ENCODE peak calls at places on chromosome 9, in four cellular contexts. One of them, this sample, is unnamed. For H4K20me1, the result is how much of the 10 kb centered on the place peaks cover.

GRCh38 chr9:13715430-13715829 is 435.9 kb upstream of the MPDZ start:
- DNase-seq in HepG2: no peak
- DNase-seq in K562: no peak
- DNase-seq in GM12878: no peak
- DNase-seq in this sample: no peak

GRCh38 chr9:99177576-99178365 is 44.0 kb downstream of the ALG2 start:
- DNase-seq in GM12878: no peak
- DNase-seq in K562: no peak
- DNase-seq in HepG2: no peak
- DNase-seq in this sample: no peak

GRCh38 chr9:70049672-70050271 is 6.1 kb downstream of the MAMDC2 start:
- DNase-seq in HepG2: no peak
- DNase-seq in GM12878: no peak
- DNase-seq in K562: no peak
- DNase-seq in this sample: no peak

GRCh38 chr9:6788175-6789016 is 30.6 kb downstream of the KDM4C start:
- DNase-seq in GM12878: no peak
- DNase-seq in K562: no peak
- DNase-seq in HepG2: peak
- DNase-seq in this sample: no peak

GRCh38 chr9:105921057-105921721 is 226.8 kb downstream of the TMEM38B start:
- DNase-seq in GM12878: no peak
- DNase-seq in K562: no peak
- DNase-seq in HepG2: no peak
- DNase-seq in this sample: no peak

GRCh38 chr9:10026585-10026984 is 586.2 kb downstream of the PTPRD start:
- DNase-seq in HepG2: no peak
- DNase-seq in K562: no peak
- DNase-seq in GM12878: no peak
- DNase-seq in this sample: no peak

GRCh38 chr9:4137755-4138154 is 162.1 kb downstream of the GLIS3 start:
- DNase-seq in HepG2: no peak
- DNase-seq in GM12878: no peak
- DNase-seq in K562: no peak
- DNase-seq in this sample: no peak

GRCh38 chr9:16515879-16516289 is 354.6 kb downstream of the BNC2 start:
- DNase-seq in GM12878: no peak
- DNase-seq in K562: no peak
- DNase-seq in HepG2: no peak
- DNase-seq in this sample: peak

GRCh38 chr9:81490605-81491331 is 198.6 kb downstream of the TLE1 start:
- DNase-seq in GM12878: no peak
- DNase-seq in HepG2: no peak
- DNase-seq in K562: no peak
- DNase-seq in this sample: no peak

GRCh38 chr9:77304543-77304942 is 127.2 kb downstream of the VPS13A start:
- DNase-seq in K562: no peak
- DNase-seq in GM12878: no peak
- DNase-seq in HepG2: no peak
- DNase-seq in this sample: no peak

GRCh38 chr9:137694962-137695875 is 76.4 kb downstream of the EHMT1 start:
- DNase-seq in GM12878: no peak
- DNase-seq in K562: peak
- DNase-seq in HepG2: peak
- DNase-seq in this sample: peak

GRCh38 chr9:133654736-133655657 is 18.8 kb downstream of the DBH start:
- DNase-seq in GM12878: no peak
- DNase-seq in HepG2: no peak
- DNase-seq in K562: no peak
- DNase-seq in this sample: no peak

GRCh38 chr9:70747335-70747734 is 332.9 kb upstream of the KLF9 start:
- DNase-seq in HepG2: no peak
- DNase-seq in K562: no peak
- DNase-seq in GM12878: no peak
- DNase-seq in this sample: no peak

GRCh38 chr9:81372628-81373191 is 316.6 kb downstream of the TLE1 start:
- DNase-seq in K562: no peak
- DNase-seq in HepG2: no peak
- DNase-seq in GM12878: no peak
- DNase-seq in this sample: no peak

GRCh38 chr9:89701221-89701798 is 96.5 kb downstream of the GADD45G start:
- DNase-seq in K562: no peak
- DNase-seq in GM12878: peak
- DNase-seq in HepG2: no peak
- DNase-seq in this sample: no peak

GRCh38 chr9:81557452-81557956 is 131.8 kb downstream of the TLE1 start:
- DNase-seq in GM12878: no peak
- DNase-seq in K562: no peak
- DNase-seq in HepG2: no peak
- DNase-seq in this sample: no peak

GRCh38 chr9:128927731-128928411 is 7.1 kb downstream of the PHYHD1 start:
- DNase-seq in K562: peak
- DNase-seq in GM12878: peak
- DNase-seq in HepG2: no peak
- DNase-seq in this sample: peak

DNA sequence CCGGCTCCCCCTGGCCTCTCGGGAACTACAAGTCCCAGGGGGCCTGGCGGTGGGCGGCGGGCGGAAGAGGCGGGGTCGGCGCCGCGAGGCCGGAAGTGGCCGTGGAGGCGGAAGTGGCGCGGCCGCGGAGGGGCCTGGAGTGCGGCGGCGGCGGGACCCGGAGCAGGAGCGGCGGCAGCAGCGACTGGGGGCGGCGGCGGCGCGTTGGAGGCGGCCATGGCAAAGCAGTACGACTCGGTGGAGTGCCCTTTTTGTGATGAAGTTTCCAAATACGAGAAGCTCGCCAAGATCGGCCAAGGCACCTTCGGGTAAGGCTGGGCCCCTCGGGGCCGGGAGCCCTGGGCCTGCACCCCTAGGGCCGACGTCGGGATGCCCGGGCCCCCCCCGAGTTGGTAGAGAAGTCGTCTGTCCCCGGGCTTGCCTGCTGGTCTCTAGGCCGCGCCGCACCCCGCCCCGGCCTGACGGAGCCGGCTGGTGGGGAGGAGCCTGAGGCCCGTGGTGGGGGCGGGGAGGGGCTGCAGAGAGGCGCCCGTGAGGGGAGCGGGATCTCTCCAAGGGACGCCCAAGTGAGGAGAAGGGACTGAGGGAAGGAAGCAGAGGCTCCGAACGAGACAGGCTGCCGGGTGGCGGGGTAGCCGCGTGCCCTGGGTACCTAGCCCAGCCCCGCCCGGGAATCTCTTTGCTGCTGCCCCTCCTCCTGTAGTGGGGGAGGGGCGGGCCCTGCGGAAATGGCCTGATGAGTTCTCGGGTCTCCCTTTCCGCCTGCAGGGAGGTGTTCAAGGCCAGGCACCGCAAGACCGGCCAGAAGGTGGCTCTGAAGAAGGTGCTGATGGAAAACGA is at the start of gene CDK9:
- DNase-seq in K562: peak
- DNase-seq in HepG2: peak
- DNase-seq in GM12878: no peak
- DNase-seq in this sample: peak
- TF ChIP-seq JUNB in K562: no peak
- TF ChIP-seq JUNB in HepG2: no peak
- TF ChIP-seq JUNB in GM12878: no peak
- TF ChIP-seq JUNB in this sample: no peak

DNA sequence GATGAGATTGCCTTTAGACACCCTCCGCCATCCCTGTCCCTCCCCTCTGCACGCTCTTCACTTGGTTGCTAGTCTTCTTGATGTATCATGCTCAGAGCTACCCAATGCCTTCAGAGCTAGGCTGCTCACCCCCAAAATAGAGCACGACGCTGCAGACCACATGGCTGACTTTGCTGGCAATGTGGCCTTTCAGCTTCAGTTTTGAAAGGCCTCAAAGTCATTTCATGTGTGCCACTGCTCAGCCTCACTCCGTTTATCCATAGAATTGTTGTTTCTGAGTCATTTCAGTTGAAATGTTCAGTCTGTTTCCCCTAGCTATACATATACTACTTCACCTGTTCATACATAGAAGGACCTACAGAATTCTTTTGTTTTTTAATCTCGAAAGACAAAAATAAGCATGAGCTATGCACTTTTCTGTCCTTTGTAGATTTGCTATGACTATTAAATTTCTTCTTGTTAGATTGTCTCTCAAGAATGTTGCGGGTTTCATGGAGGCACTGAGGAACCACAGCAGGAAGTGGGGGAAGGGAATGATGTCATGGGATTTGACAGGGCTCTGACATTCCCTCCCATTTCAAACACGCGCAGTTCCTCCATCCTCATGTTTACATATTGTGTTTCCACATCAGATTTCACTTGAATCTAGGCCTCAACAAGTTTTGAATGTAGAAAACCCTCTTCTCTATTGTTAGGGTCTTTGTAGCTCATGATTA is 154.7 kb downstream of the PALM2AKAP2 start:
- DNase-seq in HepG2: no peak
- DNase-seq in GM12878: no peak
- DNase-seq in K562: no peak
- DNase-seq in this sample: no peak
- H3K4me2 ChIP-seq in HepG2: no peak
- H3K4me2 ChIP-seq in GM12878: no peak
- H3K4me2 ChIP-seq in K562: no peak
- H3K4me2 ChIP-seq in this sample: no peak

GRCh38 chr9:72362680-72363139 is 2.3 kb downstream of the ZFAND5 start:
- DNase-seq in GM12878: peak
- DNase-seq in K562: peak
- DNase-seq in HepG2: peak
- DNase-seq in this sample: peak
- H4K20me1 ChIP-seq in GM12878: under half
- H4K20me1 ChIP-seq in K562: under half
- H4K20me1 ChIP-seq in HepG2: under half
- H4K20me1 ChIP-seq in this sample: half or more

GRCh38 chr9:21811914-21812313 is 9.5 kb downstream of the MTAP start:
- DNase-seq in GM12878: no peak
- DNase-seq in HepG2: no peak
- DNase-seq in K562: no peak
- DNase-seq in this sample: no peak
- TF ChIP-seq JUNB in GM12878: no peak
- TF ChIP-seq JUNB in HepG2: no peak
- TF ChIP-seq JUNB in K562: no peak
- TF ChIP-seq JUNB in this sample: no peak

This sample was measured in GM23338.